ENCODE peak calls at places on chromosomes 6 and 20, in six cellular contexts. K is RWPE1, X is neural progenitor cell, Z is nephron progenitor cell, L is fibroblast of lung, D is BE2C. J is an unnamed sample.

GRCh38 chr20:58650181-58650775 is 805 bp upstream of the STX16 start:
- DNase-seq in K (no peak), L (peak), X (peak), D (no peak), Z (peak), J (no peak)

GRCh38 chr20:61908057-61909026 is 157.3 kb downstream of the TAF4 start:
- DNase-seq in Z (no peak), K (no peak), D (no peak), X (no peak), L (no peak), J (no peak)

GRCh38 chr6:53790886-53791285 is 3.9 kb upstream of the LRRC1 start:
- DNase-seq in K (no peak), L (no peak), Z (no peak), D (no peak), X (no peak), J (no peak)

GRCh38 chr6:25889877-25890853 is 16.1 kb upstream of the SLC17A3 start:
- DNase-seq in X (peak), D (peak), K (peak), L (peak), Z (peak), J (no peak)

GRCh38 chr6:116969211-116969863 is 92.3 kb downstream of the RFX6 start:
- DNase-seq in D (peak), L (peak), X (peak), K (peak), Z (peak), J (peak)

GRCh38 chr6:13248549-13248948 is 79.8 kb downstream of the TBC1D7 start:
- DNase-seq in X (no peak), K (no peak), D (no peak), Z (no peak), L (no peak), J (no peak)

GRCh38 chr6:44002071-44002590 is 125.1 kb downstream of the MRPL14 start:
- DNase-seq in D (no peak), X (peak), Z (peak), K (no peak), L (no peak), J (no peak)

GRCh38 chr20:44291754-44292153 is 19.2 kb downstream of the FITM2 start:
- DNase-seq in Z (no peak), K (no peak), D (no peak), X (no peak), L (no peak), J (no peak)

GRCh38 chr6:34602318-34603111 is 46.4 kb upstream of the SPDEF start:
- DNase-seq in X (no peak), Z (no peak), K (peak), L (peak), D (no peak), J (no peak)

GRCh38 chr6:144657691-144658090 is 372.6 kb downstream of the UTRN start:
- DNase-seq in K (peak), Z (no peak), L (peak), X (no peak), D (no peak), J (no peak)

GRCh38 chr6:77986380-77987034 is 333.7 kb downstream of the MEI4 start:
- DNase-seq in L (no peak), D (no peak), Z (no peak), K (no peak), X (no peak), J (no peak)

GRCh38 chr6:137363805-137364138 is 130.4 kb downstream of the OLIG3 start:
- DNase-seq in X (no peak), L (peak), K (peak), D (no peak), Z (no peak), J (no peak)

GRCh38 chr20:6006603-6006949 is 47.3 kb downstream of the LRRN4 start:
- DNase-seq in K (no peak), Z (no peak), X (no peak), D (no peak), L (no peak), J (no peak)

GRCh38 chr6:159978291-159979135 is 9.6 kb downstream of the IGF2R start:
- DNase-seq in L (peak), D (no peak), K (peak), Z (no peak), X (peak), J (no peak)

GRCh38 chr6:143591441-143591840 is 79.9 kb upstream of the FUCA2 start:
- DNase-seq in Z (no peak), L (no peak), X (no peak), K (no peak), D (no peak), J (no peak)

GRCh38 chr6:88165877-88166492 is at the start of gene CNR1:
- DNase-seq in Z (peak), D (peak), K (peak), L (peak), X (peak), J (peak)

DNA sequence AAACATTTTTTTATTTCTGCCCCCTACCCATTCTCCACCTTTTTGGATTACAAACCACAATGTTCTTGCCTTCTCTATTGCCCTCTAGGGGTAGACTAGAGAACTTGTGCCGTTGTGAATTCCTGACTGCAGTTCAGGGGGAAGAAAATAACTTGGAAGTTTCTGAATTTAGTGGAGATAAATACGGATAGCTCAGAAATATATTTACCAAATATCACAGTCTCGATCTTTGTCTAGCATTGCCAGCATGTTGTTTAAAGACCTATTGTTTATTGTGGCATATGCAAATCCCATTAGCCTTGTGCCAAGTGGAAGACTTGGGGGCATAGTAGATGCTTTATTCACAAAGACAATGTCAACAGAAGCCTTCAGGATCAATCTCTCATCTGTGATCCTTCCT is 154.1 kb upstream of the MMS22L start:
- DNase-seq in K (peak), L (peak), D (no peak), X (peak), Z (no peak), J (no peak)
- TF ChIP-seq CTCF in K (peak), L (peak), D (peak), X (peak), Z (peak), J (peak)

GRCh38 chr6:132780770-132781371 is 17.6 kb downstream of the SLC18B1 start:
- DNase-seq in D (no peak), X (peak), L (peak), K (peak), Z (no peak), J (no peak)
- TF ChIP-seq CTCF in D (peak), X (peak), L (peak), K (no peak), Z (peak), J (peak)

DNA sequence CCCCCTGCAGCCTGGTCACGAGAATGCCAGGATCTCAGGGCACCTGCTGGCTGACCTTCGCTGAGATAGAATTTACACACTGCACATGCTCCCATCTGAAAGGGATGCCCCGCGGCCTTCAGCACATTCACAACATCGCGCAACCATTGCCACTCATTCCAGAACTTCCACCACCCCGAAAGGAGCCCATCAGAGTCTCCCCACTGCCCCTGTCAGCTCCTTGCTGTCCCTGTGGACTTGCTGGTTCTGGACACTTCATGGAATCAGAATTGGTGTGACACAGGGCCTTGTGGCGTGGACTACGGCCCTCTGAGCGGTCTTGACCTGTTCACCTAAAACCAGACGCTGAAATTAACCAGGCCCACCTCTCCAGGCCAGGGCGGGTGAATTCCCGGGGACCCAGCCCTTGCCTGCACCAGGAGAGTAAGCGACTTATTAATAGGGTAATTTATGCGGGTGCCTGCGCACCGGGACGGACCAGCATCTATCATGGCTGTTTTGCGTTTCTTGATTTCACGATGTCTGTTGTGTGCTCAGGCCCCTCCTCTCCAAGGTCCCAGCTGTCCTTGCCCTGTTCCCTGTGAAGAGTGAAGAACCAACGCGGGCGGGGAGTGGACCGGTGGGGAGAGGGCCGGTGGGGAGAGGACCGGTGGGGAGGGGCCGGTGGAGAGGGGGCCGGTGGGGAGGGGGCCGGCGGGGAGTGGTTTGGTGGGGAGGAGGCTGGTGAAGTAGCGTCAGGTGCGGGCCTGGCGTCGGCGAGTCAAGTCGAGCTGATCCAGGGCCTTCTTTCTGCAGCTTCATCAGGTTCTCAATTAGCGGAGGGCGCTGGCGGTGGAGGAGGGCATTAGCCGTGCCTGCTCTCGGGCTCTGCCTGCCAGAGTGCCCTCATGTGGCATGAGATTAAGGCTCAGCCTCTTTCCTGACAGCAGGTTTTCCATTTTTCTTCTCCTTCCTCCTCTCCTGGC is 20.9 kb upstream of the BHLHE23 start:
- DNase-seq in Z (no peak), L (no peak), X (peak), D (peak), K (peak), J (no peak)
- TF ChIP-seq CTCF in Z (no peak), L (no peak), X (peak), D (peak), K (no peak), J (no peak)

DNA sequence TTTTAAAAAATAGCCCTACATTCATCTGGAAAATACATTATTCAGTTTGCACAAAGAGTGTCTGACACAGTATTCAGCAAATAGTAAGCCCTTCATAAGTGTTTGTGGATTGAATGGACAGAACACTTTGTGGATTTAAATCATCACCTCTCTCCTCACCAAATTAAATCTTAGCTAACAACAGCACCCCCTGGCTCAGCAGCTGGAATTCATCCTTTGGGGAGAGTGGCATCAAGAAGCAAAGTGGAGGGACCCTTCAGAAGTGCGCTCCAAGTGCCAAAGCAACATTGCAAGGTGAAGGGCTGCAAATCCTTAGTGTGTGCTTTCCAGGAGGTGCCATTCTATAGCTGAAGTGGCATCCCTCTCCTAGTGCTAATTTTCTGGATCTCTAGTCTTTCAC is 891.9 kb downstream of the C6orf118 start:
- DNase-seq in X (peak), Z (no peak), K (no peak), D (no peak), L (no peak), J (no peak)
- TF ChIP-seq CTCF in X (peak), Z (no peak), K (no peak), D (no peak), L (no peak), J (no peak)

DNA sequence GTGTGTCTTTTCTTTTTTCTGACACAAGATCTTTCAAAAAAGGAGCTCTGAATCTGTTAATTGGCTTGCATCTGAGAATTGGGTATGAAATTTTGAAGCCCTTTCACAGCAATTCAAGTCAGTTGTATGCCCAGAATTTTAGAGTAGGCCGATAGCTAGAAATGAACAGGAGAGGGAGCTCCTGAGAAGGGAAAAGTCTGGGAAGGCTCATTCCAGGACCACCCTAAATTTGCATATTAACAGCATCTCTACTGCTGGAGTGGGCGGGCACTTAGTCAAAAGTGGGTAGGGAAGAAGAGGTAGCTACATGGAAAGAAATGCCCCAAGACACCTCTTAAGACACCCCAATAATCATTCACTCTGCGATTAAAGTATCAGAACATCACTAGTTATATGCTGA is 928.3 kb downstream of the TBC1D32 start:
- DNase-seq in K (no peak), D (peak), X (peak), Z (peak), L (no peak), J (no peak)
- TF ChIP-seq CTCF in K (no peak), D (peak), X (peak), Z (peak), L (no peak), J (no peak)

GRCh38 chr6:28159029-28159607 is 17.4 kb downstream of the ZKSCAN8 start:
- DNase-seq in K (no peak), D (no peak), Z (no peak), X (no peak), L (no peak), J (no peak)

GRCh38 chr6:28153546-28153945 is 11.9 kb downstream of the ZKSCAN8 start:
- DNase-seq in D (no peak), K (no peak), L (no peak), Z (no peak), X (no peak), J (no peak)

GRCh38 chr6:28152531-28152930 is 10.8 kb downstream of the ZKSCAN8 start:
- DNase-seq in D (no peak), Z (no peak), X (no peak), K (no peak), L (no peak), J (no peak)

GRCh38 chr6:28158318-28158717 is 16.6 kb downstream of the ZKSCAN8 start:
- DNase-seq in K (no peak), D (no peak), X (no peak), L (no peak), Z (no peak), J (no peak)

GRCh38 chr6:28154357-28154756 is 12.7 kb downstream of the ZKSCAN8 start:
- DNase-seq in Z (no peak), L (no peak), D (no peak), K (no peak), X (no peak), J (no peak)
- TF ChIP-seq CTCF in Z (no peak), L (no peak), D (no peak), K (no peak), X (no peak), J (no peak)

DNA sequence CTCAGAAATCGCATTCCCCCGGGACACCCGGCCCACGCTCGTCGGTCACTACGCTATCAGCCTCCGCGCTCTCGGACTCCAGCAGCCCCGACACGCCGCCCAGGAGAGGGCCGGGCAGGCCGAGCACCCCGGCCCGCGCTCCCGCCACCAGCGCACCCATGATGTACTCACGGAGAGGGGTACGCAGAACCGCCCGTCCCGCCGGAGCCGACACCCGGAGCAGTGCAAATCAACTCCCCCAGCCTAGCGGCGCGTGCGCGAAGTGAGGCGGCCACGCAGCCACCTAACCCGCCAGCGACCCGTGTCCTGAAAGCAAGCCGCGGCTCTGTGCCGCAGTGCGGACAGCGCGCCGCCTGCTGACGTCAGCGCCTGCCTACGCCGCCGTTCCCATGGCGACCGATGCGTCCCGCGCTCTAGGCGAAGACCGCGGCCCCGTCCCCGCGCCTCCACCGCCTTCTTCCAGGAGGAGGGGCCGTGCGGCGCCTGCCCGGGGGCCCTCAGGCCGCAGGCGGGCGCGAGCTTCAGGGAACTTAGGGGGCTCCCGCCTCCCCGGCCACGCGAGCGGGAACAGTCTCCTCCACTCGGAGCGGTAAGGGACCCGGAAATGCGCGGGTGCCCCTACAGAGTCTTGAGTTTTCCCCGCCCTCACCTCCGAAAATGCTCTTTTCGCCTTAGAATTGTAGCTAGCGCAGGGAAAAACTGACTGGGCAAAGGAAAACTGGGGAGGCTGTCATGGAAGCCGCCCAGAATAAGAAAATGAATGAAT is at the start of gene AHI1:
- DNase-seq in X (peak), Z (peak), L (peak), D (peak), K (peak), J (peak)
- TF ChIP-seq CTCF in X (no peak), Z (no peak), L (no peak), D (no peak), K (no peak), J (no peak)